ENCODE peak calls at places on chromosome 6, in six cellular contexts. F is HepG2, A is K562, S is sigmoid colon, N is GM12878, D is upper lobe of left lung. P is an unnamed sample. For H3K4me1, the result is how much of the 10 kb centered on the place peaks cover.

GRCh38 chr6:93416575-93417420 is 2.6 kb downstream of the EPHA7 start:
- DNase-seq in S (peak), A (no peak), D (peak), N (no peak), F (no peak), P (peak)

GRCh38 chr6:28566527-28567252 is 41.0 kb downstream of the GPX5 start:
- DNase-seq in N (no peak), A (no peak), F (no peak), S (no peak), D (no peak), P (no peak)

GRCh38 chr6:102736941-102737368 is 1343.4 kb downstream of the GRIK2 start:
- DNase-seq in N (no peak), F (no peak), D (no peak), A (no peak), S (no peak), P (no peak)

GRCh38 chr6:144478487-144478886 is 193.4 kb downstream of the UTRN start:
- DNase-seq in D (no peak), N (no peak), S (no peak), F (no peak), A (no peak), P (peak)

GRCh38 chr6:143536461-143536865 is 24.9 kb upstream of the FUCA2 start:
- DNase-seq in D (peak), S (no peak), N (no peak), A (no peak), F (no peak), P (peak)

GRCh38 chr6:157235600-157236039 is 87.7 kb downstream of the TMEM242 start:
- DNase-seq in S (peak), F (peak), D (peak), N (no peak), A (no peak), P (peak)

GRCh38 chr6:79076160-79076559 is 1.9 kb downstream of the PHIP start:
- DNase-seq in D (no peak), N (no peak), A (no peak), F (peak), S (no peak), P (no peak)

GRCh38 chr6:63355632-63356031 is 35.8 kb upstream of the LGSN start:
- DNase-seq in S (no peak), D (no peak), N (no peak), F (no peak), A (no peak), P (no peak)

GRCh38 chr6:107697682-107698081 is 126.4 kb downstream of the SCML4 start:
- DNase-seq in N (no peak), D (no peak), S (no peak), F (no peak), A (no peak), P (no peak)

GRCh38 chr6:13457577-13457976 is 29.8 kb downstream of the GFOD1 start:
- DNase-seq in F (no peak), N (no peak), A (no peak), D (no peak), S (peak), P (no peak)

GRCh38 chr6:69555239-69555638 is 241.6 kb downstream of the LMBRD1 start:
- DNase-seq in F (no peak), D (no peak), A (no peak), S (no peak), N (no peak), P (no peak)

GRCh38 chr6:2777249-2777648 is 12.1 kb downstream of the WRNIP1 start:
- DNase-seq in A (no peak), N (no peak), S (no peak), F (no peak), D (no peak), P (no peak)

GRCh38 chr6:162068340-162068739 is 659.2 kb downstream of the PRKN start:
- DNase-seq in F (no peak), S (no peak), N (no peak), A (no peak), D (no peak), P (no peak)

GRCh38 chr6:152981219-152981618 is 1.6 kb downstream of the FBXO5 start:
- DNase-seq in S (no peak), F (no peak), N (no peak), A (no peak), D (no peak), P (no peak)

GRCh38 chr6:20811112-20811746 is 277.0 kb downstream of the CDKAL1 start:
- DNase-seq in S (no peak), D (no peak), A (peak), F (no peak), N (no peak), P (no peak)
- TF ChIP-seq EP300 in S (no peak), D (no peak), A (peak), F (no peak), N (no peak), P (no peak)

GRCh38 chr6:355373-355772 is 36.2 kb upstream of the IRF4 start:
- DNase-seq in S (no peak), N (no peak), D (no peak), A (no peak), F (no peak), P (no peak)
- H3K4me1 ChIP-seq in S (under half), N (under half), D (under half), A (under half), F (under half), P (under half)

GRCh38 chr6:35015476-35015875 is 125.7 kb downstream of the TCP11 start:
- DNase-seq in F (no peak), N (no peak), A (no peak), D (no peak), S (no peak), P (no peak)
- H3K27ac ChIP-seq in F (no peak), N (no peak), A (no peak), D (peak), S (peak), P (no peak)

GRCh38 chr6:167858086-167858591 is 31.4 kb downstream of the AFDN start:
- DNase-seq in D (no peak), S (no peak), A (no peak), N (no peak), F (no peak), P (no peak)

GRCh38 chr6:167855825-167856425 is 29.2 kb downstream of the AFDN start:
- DNase-seq in D (no peak), S (peak), A (peak), N (no peak), F (peak), P (no peak)

GRCh38 chr6:167856474-167856873 is 29.8 kb downstream of the AFDN start:
- DNase-seq in N (no peak), S (no peak), D (no peak), F (no peak), A (no peak), P (no peak)

GRCh38 chr6:167858842-167859520 is 32.3 kb downstream of the AFDN start:
- DNase-seq in D (no peak), S (no peak), A (no peak), F (no peak), N (no peak), P (no peak)

DNA sequence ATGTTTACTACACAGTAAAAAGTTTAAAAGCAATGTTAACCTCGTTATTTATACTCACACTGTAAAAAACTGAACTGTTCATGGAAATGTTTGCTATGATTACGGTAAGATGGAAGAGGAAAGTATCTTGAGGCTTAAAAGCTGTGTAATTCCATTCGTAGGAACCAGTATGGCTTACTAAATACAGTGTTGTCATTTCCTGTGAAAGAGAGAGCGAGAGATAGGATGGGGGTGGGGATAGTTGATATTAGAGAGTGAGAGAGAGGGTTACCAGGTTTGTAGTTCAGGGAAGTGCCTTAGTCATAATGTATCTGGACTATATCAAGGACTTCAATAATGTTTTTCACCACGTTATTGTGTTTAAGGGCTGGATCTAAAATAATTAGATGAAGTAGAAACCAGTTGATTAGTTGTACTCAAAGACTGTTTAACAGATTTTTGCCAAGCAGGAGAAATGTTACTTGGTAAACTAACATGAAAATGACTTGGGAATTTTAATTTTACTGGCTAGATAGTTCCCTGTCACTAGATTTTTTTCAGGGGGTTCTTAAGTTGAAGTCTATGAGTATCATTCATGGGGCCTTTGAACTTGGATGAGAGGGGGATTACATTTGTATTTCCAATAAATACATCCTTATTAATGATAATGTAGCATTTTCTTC is 30.4 kb downstream of the AFDN start:
- DNase-seq in S (no peak), F (peak), A (peak), N (peak), D (no peak), P (no peak)
- TF ChIP-seq EP300 in S (no peak), F (no peak), A (peak), N (no peak), D (no peak), P (no peak)

DNA sequence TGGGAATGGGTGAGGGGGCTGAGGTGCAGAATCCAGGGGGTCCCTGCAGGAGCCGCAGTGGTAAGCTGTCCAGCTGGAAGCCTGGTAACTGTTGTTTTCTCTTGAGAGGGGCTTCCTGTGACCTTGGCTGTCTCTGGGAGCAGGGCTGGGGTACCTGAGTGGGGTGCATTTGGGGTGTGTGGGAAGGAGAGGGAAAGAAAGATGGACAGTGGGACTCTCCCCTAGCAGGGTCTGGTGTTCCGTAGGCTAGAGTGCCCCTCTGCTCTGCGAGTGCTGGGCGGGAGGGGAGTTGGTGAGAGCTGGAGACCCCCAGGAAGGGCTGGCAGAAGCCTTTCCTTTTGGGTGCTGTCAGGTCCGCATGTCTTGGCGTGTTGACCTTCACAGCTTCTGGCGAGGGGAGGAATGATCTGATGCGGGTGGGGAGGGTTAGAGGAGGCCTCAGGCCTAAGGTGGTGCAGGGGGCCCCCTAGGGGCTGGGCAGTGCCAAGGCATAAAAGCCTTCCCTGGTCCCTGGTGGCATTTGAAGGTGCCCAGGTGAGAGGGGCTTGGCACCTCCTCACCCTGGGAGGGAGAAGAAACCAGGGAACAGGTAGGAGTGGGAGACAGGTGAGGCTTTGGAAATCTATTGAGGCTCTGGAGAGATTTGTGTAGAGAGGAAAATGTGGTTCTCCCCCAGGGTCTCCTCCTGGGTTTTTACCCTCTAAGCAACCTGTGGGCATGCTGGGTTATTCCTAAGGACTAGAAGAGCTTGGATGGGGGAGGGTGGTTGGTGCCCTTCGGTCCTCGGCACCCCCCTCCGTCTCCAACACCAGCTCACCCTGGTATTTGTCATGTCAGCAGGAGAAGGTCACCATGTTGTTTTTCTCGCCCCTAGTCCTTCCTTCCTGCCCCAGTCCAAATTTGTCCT is 3.3 kb downstream of the VEGFA start:
- DNase-seq in N (no peak), D (no peak), S (peak), A (peak), F (peak), P (peak)
- H3K4me1 ChIP-seq in N (under half), D (under half), S (half or more), A (half or more), F (half or more), P (under half)